ENCODE peak calls at places on chromosome 5, in ten cellular contexts. B, I, M, T, L, F, Y, S, C and Q are unnamed samples.

GRCh38 chr5:143019157-143019556 is 249.0 kb downstream of the ARHGAP26 start:
- DNase-seq in C (no peak), S (no peak), B (no peak), I (no peak), F (no peak), T (no peak), M (no peak), Y (no peak), L (no peak), Q (no peak)

GRCh38 chr5:132098151-132098594 is 24.6 kb downstream of the CSF2 start:
- DNase-seq in B (no peak), S (no peak), I (no peak), M (no peak), L (no peak), Y (no peak), C (no peak), F (no peak), T (no peak), Q (no peak)

GRCh38 chr5:156934450-156935211 is 28.4 kb downstream of the TIMD4 start:
- DNase-seq in B (peak; percentile 42), F (no peak), I (no peak), S (no peak), L (no peak), C (no peak), T (no peak), M (peak; percentile 34), Y (peak; percentile 60), Q (peak; percentile 46)

GRCh38 chr5:153960269-153961215 is 78.2 kb downstream of the FAM114A2 start:
- DNase-seq in B (no peak), S (no peak), C (no peak), L (no peak), T (no peak), Y (peak; percentile 3), F (no peak), M (no peak), I (no peak), Q (peak; percentile 94)

GRCh38 chr5:90709323-90710148 is 150.9 kb downstream of the ADGRV1 start:
- DNase-seq in I (peak; percentile 1), Y (no peak), B (no peak), C (no peak), M (peak; percentile 60), F (no peak), L (peak; percentile 51), T (no peak), S (no peak), Q (peak; percentile 73)

GRCh38 chr5:117945261-117945660 is 1043.1 kb downstream of the DTWD2 start:
- DNase-seq in C (no peak), I (no peak), S (no peak), B (no peak), L (no peak), T (no peak), Y (no peak), F (no peak), M (no peak), Q (no peak)

GRCh38 chr5:60382761-60383160 is 317.2 kb downstream of the DEPDC1B start:
- DNase-seq in M (peak; percentile 11), L (no peak), F (no peak), Y (no peak), T (no peak), C (no peak), S (no peak), I (no peak), B (no peak), Q (peak; percentile 32)

GRCh38 chr5:77638763-77639451 is 394 bp upstream of the OTP start:
- DNase-seq in M (peak; percentile 70), C (no peak), I (no peak), F (no peak), Y (no peak), T (no peak), S (no peak), L (peak; percentile 88), B (no peak), Q (peak; percentile 92)

GRCh38 chr5:1542755-1543154 is 19.0 kb upstream of the LPCAT1 start:
- DNase-seq in C (no peak), Y (no peak), B (no peak), T (peak; percentile 87), S (peak; percentile 39), F (peak; percentile 81), I (no peak), L (no peak), M (no peak), Q (peak; percentile 35)

GRCh38 chr5:54643679-54644078 is 126.1 kb downstream of the SNX18 start:
- DNase-seq in L (no peak), I (no peak), Y (no peak), C (no peak), S (no peak), B (no peak), F (no peak), T (no peak), M (no peak), Q (no peak)

GRCh38 chr5:128252794-128253193 is 169.2 kb downstream of the SLC12A2 start:
- DNase-seq in Y (no peak), F (no peak), T (no peak), C (no peak), B (no peak), L (no peak), I (no peak), S (no peak), M (no peak), Q (no peak)

GRCh38 chr5:178322736-178323540 is 90.3 kb upstream of the PHYKPL start:
- DNase-seq in T (peak; percentile 67), F (no peak), M (no peak), C (no peak), Y (no peak), L (no peak), I (no peak), B (no peak), S (no peak), Q (no peak)

GRCh38 chr5:163566678-163567077 is 61.3 kb downstream of the MAT2B start:
- DNase-seq in B (no peak), M (no peak), F (no peak), T (no peak), C (no peak), S (no peak), L (no peak), I (no peak), Y (no peak), Q (no peak)

GRCh38 chr5:79886456-79886855 is 104.6 kb downstream of the MTX3 start:
- DNase-seq in B (no peak), F (no peak), T (no peak), S (no peak), C (no peak), Y (no peak), I (no peak), L (no peak), M (no peak), Q (no peak)

GRCh38 chr5:100746730-100747129 is 156.4 kb downstream of the ST8SIA4 start:
- DNase-seq in B (no peak), I (peak; percentile 7), T (no peak), F (no peak), C (no peak), Y (no peak), L (no peak), S (no peak), M (no peak), Q (no peak)

GRCh38 chr5:82749453-82749852 is 327.7 kb downstream of the TMEM167A start:
- DNase-seq in I (no peak), F (no peak), L (no peak), Y (no peak), M (no peak), S (no peak), T (no peak), C (no peak), B (no peak), Q (no peak)

GRCh38 chr5:180291234-180291940 is 496 bp downstream of the MAPK9 start:
- DNase-seq in S (no peak), Y (no peak), C (no peak), B (peak; percentile 9), M (peak; percentile 39), F (peak; percentile 47), L (no peak), I (peak; percentile 37), T (no peak), Q (peak; percentile 42)

GRCh38 chr5:36948650-36949049 is 72.1 kb downstream of the NIPBL start:
- DNase-seq in S (no peak), I (no peak), L (no peak), B (no peak), C (no peak), T (no peak), Y (no peak), M (no peak), F (no peak), Q (no peak)

GRCh38 chr5:129905467-129906176 is 1.4 kb downstream of the CHSY3 start:
- DNase-seq in L (peak; percentile 56), Y (no peak), C (no peak), F (no peak), I (no peak), M (peak; percentile 34), S (no peak), B (no peak), T (peak; percentile 62), Q (peak; percentile 72)

GRCh38 chr5:135223404-135223803 is 175.6 kb downstream of the MACROH2A1 start:
- DNase-seq in M (no peak), C (no peak), T (no peak), L (peak; percentile 25), S (peak; percentile 23), B (no peak), F (peak; percentile 51), Y (no peak), I (no peak), Q (no peak)

GRCh38 chr5:59206132-59206581 is 623.3 kb downstream of the RAB3C start:
- DNase-seq in B (no peak), T (no peak), F (no peak), I (no peak), L (no peak), M (no peak), Y (no peak), C (no peak), S (no peak), Q (no peak)

GRCh38 chr5:94812232-94812631 is 193.8 kb downstream of the SLF1 start:
- DNase-seq in B (no peak), Y (no peak), M (no peak), C (no peak), T (no peak), I (no peak), L (no peak), S (no peak), F (no peak), Q (no peak)

GRCh38 chr5:16842916-16843315 is 93.2 kb downstream of the MYO10 start:
- DNase-seq in F (no peak), S (no peak), Y (no peak), M (no peak), L (no peak), B (no peak), I (no peak), C (no peak), T (no peak), Q (no peak)

GRCh38 chr5:150627731-150628545 is 12.5 kb upstream of the SYNPO start:
- DNase-seq in M (no peak), L (no peak), C (no peak), Y (no peak), F (no peak), S (no peak), T (no peak), B (no peak), I (no peak), Q (no peak)

GRCh38 chr5:5380298-5380697 is 42.2 kb upstream of the ICE1 start:
- DNase-seq in I (no peak), F (no peak), C (no peak), Y (no peak), M (no peak), L (no peak), B (no peak), T (no peak), S (no peak), Q (no peak)

GRCh38 chr5:69451941-69452652 is 37.2 kb downstream of the MARVELD2 start:
- DNase-seq in I (no peak), M (no peak), C (no peak), Y (no peak), B (no peak), T (no peak), L (no peak), F (no peak), S (no peak), Q (no peak)

GRCh38 chr5:180119031-180119885 is 47.7 kb upstream of the RNF130 start:
- DNase-seq in T (peak; percentile 63), L (peak; percentile 43), F (no peak), Y (no peak), M (no peak), B (no peak), S (no peak), C (no peak), I (no peak), Q (no peak)

GRCh38 chr5:102856374-102856748 is 101.3 kb downstream of the PAM start:
- DNase-seq in I (no peak), M (no peak), T (no peak), B (no peak), Y (no peak), L (no peak), F (no peak), C (no peak), S (no peak), Q (no peak)